ENCODE peak calls at places on chromosomes 7 and 10, in five cellular contexts. M is K562, X is WTC11, D is H1, T is GM12878. K is an unnamed sample.

GRCh38 chr10:119701861-119702260 is 24.0 kb upstream of the INPP5F start:
- DNase-seq in T (no peak), X (no peak), M (no peak), D (no peak), K (peak)

GRCh38 chr10:95503012-95503411 is 58.2 kb downstream of the SORBS1 start:
- DNase-seq in D (no peak), M (no peak), X (no peak), T (no peak), K (peak)

GRCh38 chr7:80153446-80153845 is 18.8 kb downstream of the GNAI1 start:
- DNase-seq in T (no peak), D (no peak), M (no peak), X (no peak), K (no peak)

GRCh38 chr7:1571261-1571650 is 1.4 kb upstream of the PSMG3 start:
- DNase-seq in X (no peak), M (no peak), T (no peak), D (no peak), K (peak)

GRCh38 chr7:6271694-6272371 is 591 bp downstream of the CYTH3 start:
- DNase-seq in T (no peak), D (no peak), X (peak), M (peak), K (no peak)

GRCh38 chr7:136114966-136115762 is 138.0 kb upstream of the MTPN start:
- DNase-seq in T (no peak), M (peak), X (peak), D (peak), K (peak)

GRCh38 chr10:31340343-31340742 is 21.3 kb downstream of the ZEB1 start:
- DNase-seq in D (no peak), M (no peak), X (no peak), T (no peak), K (peak)

GRCh38 chr7:149147730-149148653 is 739 bp downstream of the ZNF398 start:
- DNase-seq in M (peak), T (no peak), D (no peak), X (peak), K (peak)

GRCh38 chr10:21513035-21513434 is 12.4 kb downstream of the SKIDA1 start:
- DNase-seq in X (no peak), T (no peak), M (no peak), D (no peak), K (no peak)

GRCh38 chr7:5552123-5552522 is 128.5 kb upstream of the TNRC18 start:
- DNase-seq in D (no peak), M (no peak), T (no peak), X (no peak), K (no peak)

GRCh38 chr10:46254007-46254383 is 32.8 kb upstream of the ANTXRL start:
- DNase-seq in X (no peak), M (no peak), T (no peak), D (no peak), K (no peak)

GRCh38 chr10:12784646-12785045 is 216.9 kb downstream of the CCDC3 start:
- DNase-seq in M (no peak), D (no peak), T (no peak), X (no peak), K (no peak)

GRCh38 chr7:98933321-98933720 is 55.0 kb downstream of the TRRAP start:
- DNase-seq in T (no peak), D (no peak), M (no peak), X (no peak), K (no peak)

GRCh38 chr7:125516194-125516593 is 586.6 kb upstream of the POT1 start:
- DNase-seq in M (no peak), X (no peak), D (no peak), T (no peak), K (no peak)

GRCh38 chr10:62323751-62324150 is 50.4 kb upstream of the ZNF365 start:
- DNase-seq in T (no peak), X (no peak), M (no peak), D (no peak), K (no peak)

GRCh38 chr7:90625562-90625961 is 29.4 kb downstream of the CDK14 start:
- DNase-seq in X (peak), T (no peak), M (no peak), D (peak), K (no peak)

GRCh38 chr10:129057856-129058663 is 409.0 kb upstream of the MGMT start:
- DNase-seq in X (no peak), T (peak), D (no peak), M (no peak), K (no peak)

GRCh38 chr10:100744980-100745881 is at the start of gene PAX2:
- DNase-seq in D (peak), T (no peak), M (no peak), X (peak), K (no peak)

GRCh38 chr10:100742936-100743335 is 2.4 kb upstream of the PAX2 start:
- DNase-seq in M (no peak), T (no peak), D (no peak), X (no peak), K (no peak)

GRCh38 chr10:100744136-100744979 is 1.0 kb upstream of the PAX2 start:
- DNase-seq in M (no peak), T (no peak), X (no peak), D (no peak), K (no peak)

GRCh38 chr10:100742067-100742771 is 3.2 kb upstream of the PAX2 start:
- DNase-seq in D (no peak), T (no peak), X (no peak), M (no peak), K (no peak)

DNA sequence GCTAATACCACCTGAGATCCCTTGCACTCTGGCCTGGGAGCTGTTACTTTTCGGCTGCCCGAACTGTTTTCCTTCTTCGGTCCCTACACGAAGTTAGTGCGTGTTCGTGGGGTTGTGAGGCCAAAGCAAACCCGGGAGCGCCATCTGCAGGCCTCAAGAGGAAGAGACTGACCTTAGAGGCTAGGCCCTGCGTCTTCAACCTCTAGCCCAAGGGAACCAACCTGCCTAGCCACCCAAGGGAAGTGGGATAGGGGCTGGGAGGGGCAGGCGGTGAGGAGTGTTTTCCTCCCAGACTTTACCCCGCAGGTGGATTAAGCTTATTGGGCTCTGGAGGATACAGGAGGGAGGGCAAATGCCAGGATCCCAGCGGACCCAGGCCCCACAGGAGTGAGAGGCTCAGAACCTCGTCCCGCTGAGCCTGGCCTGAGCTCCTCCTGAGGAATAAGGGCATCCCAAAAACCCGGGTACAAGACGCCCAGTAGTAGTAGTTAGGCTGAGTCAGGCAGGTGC is 1.7 kb upstream of the PAX2 start:
- DNase-seq in M (peak), T (no peak), X (peak), D (no peak), K (peak)
- TF ChIP-seq ATF2 in M (no peak), T (no peak), X (no peak), D (no peak), K (no peak)

GRCh38 chr10:33134011-33134751 is 176.2 kb upstream of the ITGB1 start:
- DNase-seq in X (no peak), D (no peak), T (peak), M (no peak), K (peak)

GRCh38 chr10:33133557-33133956 is 175.5 kb upstream of the ITGB1 start:
- DNase-seq in M (no peak), X (no peak), D (no peak), T (no peak), K (no peak)

GRCh38 chr10:33129987-33130386 is 172.0 kb upstream of the ITGB1 start:
- DNase-seq in D (no peak), X (no peak), T (no peak), M (no peak), K (no peak)

GRCh38 chr10:33129181-33129928 is 171.3 kb upstream of the ITGB1 start:
- DNase-seq in M (no peak), T (no peak), X (no peak), D (no peak), K (no peak)

DNA sequence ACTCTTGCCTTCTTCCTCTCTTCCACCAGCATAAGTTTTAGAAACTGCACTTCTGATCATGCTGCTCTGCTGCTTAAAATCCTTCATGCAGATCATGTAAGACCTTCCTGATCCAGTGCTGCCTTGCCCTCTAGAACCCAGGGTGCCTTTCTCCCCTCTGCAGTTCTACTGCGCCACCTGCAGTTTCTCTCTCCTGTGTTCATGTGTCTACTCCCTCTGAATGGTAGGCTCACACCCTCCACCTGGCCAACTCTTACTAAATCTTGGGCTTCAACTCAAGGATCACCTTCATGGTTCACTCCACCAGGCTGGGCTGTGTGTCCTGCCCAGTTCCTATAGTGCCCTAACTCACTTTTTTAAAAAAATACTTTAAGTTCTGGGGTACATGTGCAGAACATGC is 174.6 kb upstream of the ITGB1 start:
- DNase-seq in D (no peak), T (no peak), M (no peak), X (peak), K (no peak)
- TF ChIP-seq ATF2 in D (no peak), T (no peak), M (no peak), X (no peak), K (no peak)

DNA sequence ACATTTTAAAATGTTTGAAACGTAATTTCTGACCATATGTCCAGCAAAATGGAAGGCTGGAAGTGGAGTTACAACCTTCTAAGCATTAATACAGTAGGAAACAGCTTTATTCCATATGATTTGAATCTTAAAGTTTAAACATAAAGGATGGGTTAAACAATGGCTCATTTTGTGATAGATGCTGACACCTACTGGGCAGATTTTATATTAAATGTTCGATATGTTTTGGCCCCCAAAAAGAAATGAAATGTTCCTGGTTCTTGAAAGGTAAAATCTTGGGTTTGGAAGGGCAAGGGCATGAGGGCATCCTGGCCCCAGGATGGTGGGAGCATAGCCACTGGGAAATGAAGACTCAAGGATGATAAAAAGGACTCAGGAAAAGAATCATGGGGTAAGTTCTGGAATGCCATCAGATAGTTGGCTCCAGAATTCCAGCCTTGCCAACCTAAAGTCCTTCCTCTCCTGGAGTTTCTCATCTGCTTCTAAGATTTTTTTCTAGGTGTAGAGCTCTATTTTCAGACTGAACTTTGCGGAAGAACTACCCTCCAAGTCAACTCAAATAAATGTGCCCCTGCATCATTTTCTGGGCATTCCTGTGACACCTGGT is 34.6 kb upstream of the SLC35G1 start:
- DNase-seq in T (no peak), M (peak), X (no peak), D (no peak), K (no peak)
- TF ChIP-seq ATF2 in T (no peak), M (no peak), X (no peak), D (no peak), K (no peak)

GRCh38 chr10:43979551-43979950 is 330.9 kb upstream of the ZNF32 start:
- DNase-seq in T (no peak), X (no peak), D (no peak), M (no peak), K (no peak)

GRCh38 chr10:43980313-43980712 is 331.6 kb upstream of the ZNF32 start:
- DNase-seq in M (no peak), T (no peak), D (no peak), X (no peak), K (no peak)

GRCh38 chr10:43978091-43978490 is 329.4 kb upstream of the ZNF32 start:
- DNase-seq in D (no peak), X (no peak), M (no peak), T (no peak), K (no peak)

GRCh38 chr10:43980715-43981114 is 332.0 kb upstream of the ZNF32 start:
- DNase-seq in X (no peak), T (no peak), M (no peak), D (no peak), K (no peak)

GRCh38 chr10:43978936-43979335 is 330.3 kb upstream of the ZNF32 start:
- DNase-seq in X (no peak), D (no peak), T (no peak), M (no peak), K (no peak)
- TF ChIP-seq ATF2 in X (no peak), D (no peak), T (no peak), M (no peak), K (no peak)

DNA sequence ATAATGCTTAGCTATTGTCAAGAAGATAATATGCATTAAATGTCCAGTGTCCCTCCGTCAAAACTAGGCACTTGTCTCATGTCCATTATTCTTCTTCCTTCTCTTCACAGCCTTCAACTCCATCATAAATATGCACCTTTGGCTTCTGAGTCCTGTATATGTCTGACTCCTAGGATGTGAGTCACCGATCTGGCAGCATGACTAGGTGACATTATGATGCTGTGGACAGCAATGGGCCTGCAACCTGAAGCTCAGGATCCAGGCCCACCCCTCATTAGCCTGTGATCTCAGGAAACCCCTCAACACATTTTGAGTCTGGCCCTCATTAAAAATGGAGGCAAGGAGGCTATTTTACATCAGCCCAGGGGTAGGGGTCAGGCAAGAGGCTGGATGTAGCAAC is 362.5 kb upstream of the ZMIZ1 start:
- DNase-seq in X (no peak), T (no peak), M (no peak), D (no peak), K (no peak)
- TF ChIP-seq ATF2 in X (no peak), T (no peak), M (no peak), D (no peak), K (no peak)

GRCh38 chr7:150854066-150855000 is 2.0 kb downstream of the AOC1 start:
- DNase-seq in X (no peak), M (no peak), D (no peak), T (no peak), K (no peak)
- TF ChIP-seq ATF2 in X (no peak), M (no peak), D (no peak), T (no peak), K (no peak)

DNA sequence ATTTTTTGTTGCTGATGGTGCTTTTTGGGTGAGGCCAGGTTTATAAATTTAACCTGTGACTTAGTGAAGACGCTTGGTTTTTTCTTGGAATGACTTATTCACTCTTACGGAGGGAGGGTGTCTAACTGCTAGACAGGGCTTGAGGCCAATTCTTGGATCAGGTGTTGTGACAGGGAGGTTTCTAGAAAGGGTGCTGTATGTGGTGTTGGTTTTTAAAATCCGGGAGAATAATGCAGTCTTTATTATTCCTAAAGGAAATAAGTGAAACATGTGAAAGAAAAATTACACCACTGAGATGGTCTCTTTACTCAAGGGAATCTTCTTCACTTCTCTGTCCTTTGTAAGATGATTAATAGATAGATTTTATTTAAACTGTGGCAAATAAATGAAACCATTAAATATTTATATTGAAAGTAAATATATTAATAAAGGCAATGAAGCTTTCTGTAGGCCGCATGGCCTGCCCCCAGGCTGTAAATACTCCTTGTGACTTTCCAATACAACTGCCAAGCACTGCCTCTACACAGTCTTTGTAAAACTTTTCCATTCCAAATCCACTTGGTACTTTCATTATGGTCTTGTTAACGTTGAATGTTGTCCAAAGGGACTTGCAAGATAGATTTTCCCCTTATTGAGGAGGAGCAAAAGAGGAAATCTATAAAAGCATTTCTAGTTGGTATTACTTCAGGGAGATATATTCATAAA is 323.1 kb downstream of the SUGCT start:
- DNase-seq in T (no peak), X (no peak), M (no peak), D (no peak), K (no peak)
- TF ChIP-seq ATF2 in T (no peak), X (no peak), M (no peak), D (no peak), K (no peak)

DNA sequence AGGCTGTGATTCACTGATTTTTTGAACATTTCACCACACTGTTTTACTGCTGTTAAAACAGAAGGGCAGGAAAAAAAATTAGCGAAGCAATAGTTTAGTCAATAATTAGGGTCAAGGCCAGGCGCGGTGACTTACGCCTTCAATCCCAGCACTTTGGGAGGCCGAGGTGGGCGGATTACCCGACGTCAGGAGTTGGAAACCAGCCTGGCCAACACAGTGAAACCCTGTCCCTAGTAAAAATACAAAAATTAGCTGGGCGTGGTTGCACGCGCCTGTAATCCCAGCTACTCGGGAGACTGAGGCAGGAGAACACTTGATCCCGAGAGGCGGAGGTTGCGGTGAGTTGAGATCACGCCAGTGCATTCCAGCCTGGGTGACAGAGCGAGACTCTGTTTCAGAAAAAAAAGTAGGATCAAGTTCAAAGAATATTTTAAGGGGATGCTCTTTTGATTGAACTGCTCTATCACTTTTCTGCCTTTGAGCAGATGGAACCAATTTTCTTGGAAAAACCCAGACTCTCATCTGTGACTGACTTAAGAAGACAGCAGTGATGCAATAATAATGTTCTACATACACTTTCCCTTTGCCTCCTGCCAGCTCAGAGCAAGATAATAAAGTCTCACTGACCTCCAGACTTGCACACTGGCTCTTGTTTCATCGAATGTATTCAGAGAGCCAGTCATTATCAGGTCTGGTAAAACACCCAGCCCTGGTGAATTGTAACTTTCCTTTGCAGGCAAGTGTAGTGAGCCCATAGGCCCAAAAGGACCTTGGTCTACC is 1.6 kb upstream of the PPA1 start:
- DNase-seq in T (no peak), D (no peak), M (no peak), X (no peak), K (no peak)
- TF ChIP-seq ATF2 in T (no peak), D (no peak), M (no peak), X (no peak), K (no peak)

GRCh38 chr10:2700626-2701305 is 366.6 kb upstream of the PFKP start:
- DNase-seq in D (no peak), M (no peak), T (peak), X (no peak), K (no peak)
- TF ChIP-seq ATF2 in D (no peak), M (no peak), T (no peak), X (no peak), K (no peak)

GRCh38 chr10:73480158-73480557 is 15.7 kb downstream of the PPP3CB start:
- DNase-seq in X (no peak), M (no peak), T (no peak), D (no peak), K (no peak)
- TF ChIP-seq ATF2 in X (no peak), M (no peak), T (no peak), D (no peak), K (no peak)

K was measured in HepG2.